ENCODE peak calls at places on chromosomes 6 and 20, in four cellular contexts. I is pancreas, D is neuronal stem cell, M is tibial nerve. B is an unnamed sample.

GRCh38 chr20:14568701-14569100 is 231.3 kb upstream of the FLRT3 start:
- DNase-seq in I (no peak), D (no peak), M (no peak), B (no peak)

GRCh38 chr6:125857846-125858245 is 67.1 kb downstream of the NCOA7 start:
- DNase-seq in I (no peak), D (no peak), M (no peak), B (no peak)

GRCh38 chr20:53360815-53361214 is 232.8 kb downstream of the ZNF217 start:
- DNase-seq in I (no peak), D (peak; percentile 40), M (no peak), B (no peak)

GRCh38 chr20:58349586-58349985 is 39.4 kb upstream of the VAPB start:
- DNase-seq in I (no peak), D (no peak), M (no peak), B (no peak)

GRCh38 chr6:89139509-89140346 is 6.1 kb upstream of the PM20D2 start:
- DNase-seq in I (no peak), D (no peak), M (no peak), B (no peak)

GRCh38 chr6:116633685-116634084 is 17.4 kb downstream of the RSPH4A start:
- DNase-seq in I (peak; percentile 32), D (no peak), M (no peak), B (no peak)

GRCh38 chr20:25274891-25275812 is 27.3 kb downstream of the PYGB start:
- DNase-seq in I (peak; percentile 7), D (no peak), M (peak; percentile 6), B (peak; percentile 20)

GRCh38 chr20:62296724-62297448 is 5.9 kb upstream of the ADRM1 start:
- DNase-seq in I (peak; percentile 97), D (no peak), M (no peak), B (peak; percentile 68)

GRCh38 chr6:56663344-56663743 is 20.7 kb upstream of the DST start:
- DNase-seq in I (no peak), D (no peak), M (no peak), B (no peak)

GRCh38 chr20:9215539-9215938 is 146.7 kb downstream of the PLCB4 start:
- DNase-seq in I (no peak), D (no peak), M (no peak), B (no peak)

GRCh38 chr6:163329991-163330390 is 84.5 kb upstream of the QKI start:
- DNase-seq in I (no peak), D (no peak), M (no peak), B (no peak)

GRCh38 chr6:165487950-165488349 is 175.1 kb downstream of the PDE10A start:
- DNase-seq in I (no peak), D (no peak), M (no peak), B (no peak)

GRCh38 chr6:165487347-165487746 is 175.7 kb downstream of the PDE10A start:
- DNase-seq in I (no peak), D (no peak), M (no peak), B (no peak)

GRCh38 chr6:165488624-165489295 is 174.3 kb downstream of the PDE10A start:
- DNase-seq in I (no peak), D (no peak), M (no peak), B (peak; percentile 23)

GRCh38 chr6:165484178-165484889 is 174.9 kb upstream of the C6orf118 start:
- DNase-seq in I (no peak), D (peak; percentile 5), M (no peak), B (no peak)

GRCh38 chr6:165486183-165487137 is 176.6 kb downstream of the PDE10A start:
- DNase-seq in I (peak; percentile 14), D (no peak), M (no peak), B (no peak)
- H3K4me1 ChIP-seq in I (peaks cover 3% of the 10 kb centered on the region), D (peaks cover 12% of the 10 kb centered on the region), M (no peaks in the 10 kb centered on the region), B (no peaks in the 10 kb centered on the region)

GRCh38 chr6:169942173-169942572 is 190.8 kb downstream of the ERMARD start:
- DNase-seq in I (no peak), D (no peak), M (no peak), B (no peak)
- H3K9me3 ChIP-seq in I (no peaks in the 10 kb centered on the region), D (peaks cover 3% of the 10 kb centered on the region), M (no peaks in the 10 kb centered on the region), B (no peaks in the 10 kb centered on the region)

DNA sequence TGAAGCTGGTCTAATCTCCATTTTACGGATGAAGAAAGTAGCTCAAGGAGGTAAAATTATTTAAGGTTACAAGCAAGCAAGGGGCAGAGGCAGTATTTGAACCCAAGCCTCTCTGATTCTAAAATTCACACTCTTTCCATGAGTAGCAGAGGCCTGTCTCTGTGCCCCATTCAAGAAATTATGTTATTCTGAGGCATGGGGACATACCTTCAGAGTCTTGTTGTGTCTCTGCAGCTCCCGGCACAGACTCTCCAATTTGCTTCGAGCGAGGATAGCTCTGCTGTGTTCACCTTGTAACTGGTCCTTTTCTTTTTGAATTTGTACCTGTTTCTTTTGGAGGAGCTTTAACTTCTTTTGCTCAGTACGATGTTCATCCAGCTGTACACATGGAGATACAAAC is 21.5 kb downstream of the TXLNB start:
- DNase-seq in I (no peak), D (no peak), M (no peak), B (no peak)
- H3K4me1 ChIP-seq in I (no peaks in the 10 kb centered on the region), D (no peaks in the 10 kb centered on the region), M (peaks cover 6% of the 10 kb centered on the region), B (no peaks in the 10 kb centered on the region)

DNA sequence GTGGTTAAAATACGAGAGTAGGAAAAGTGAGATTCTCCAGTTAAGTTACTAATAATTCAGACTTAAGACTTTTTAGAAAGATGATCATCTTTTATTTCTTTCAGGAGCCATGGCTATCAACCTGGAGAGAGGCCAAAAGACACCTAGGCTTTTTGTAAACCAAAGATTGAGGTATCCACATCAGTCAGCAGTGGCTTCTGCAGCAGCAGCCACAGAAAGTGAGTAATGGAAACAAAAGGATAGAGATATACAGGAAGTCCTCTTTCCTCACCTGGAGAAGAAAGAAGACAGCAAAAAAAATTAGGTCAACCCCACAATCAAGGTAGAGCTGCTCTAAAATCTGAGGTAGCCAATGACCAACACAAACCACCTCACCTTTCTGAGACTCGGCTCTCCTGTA is 22.7 kb upstream of the TRIM39 start:
- DNase-seq in I (no peak), D (no peak), M (no peak), B (no peak)
- H3K9me3 ChIP-seq in I (no peaks in the 10 kb centered on the region), D (peaks cover 30% of the 10 kb centered on the region), M (no peaks in the 10 kb centered on the region), B (no peaks in the 10 kb centered on the region)

GRCh38 chr6:136424450-136424849 is 125.8 kb downstream of the MAP7 start:
- DNase-seq in I (no peak), D (no peak), M (no peak), B (no peak)
- H3K4me1 ChIP-seq in I (peaks cover 21% of the 10 kb centered on the region), D (no peaks in the 10 kb centered on the region), M (no peaks in the 10 kb centered on the region), B (no peaks in the 10 kb centered on the region)

GRCh38 chr6:298233-299049 is 6.2 kb downstream of the DUSP22 start:
- DNase-seq in I (no peak), D (no peak), M (no peak), B (no peak)

GRCh38 chr6:301526-301925 is 9.2 kb downstream of the DUSP22 start:
- DNase-seq in I (no peak), D (no peak), M (no peak), B (no peak)

GRCh38 chr6:299050-299980 is 7.0 kb downstream of the DUSP22 start:
- DNase-seq in I (no peak), D (no peak), M (no peak), B (no peak)

GRCh38 chr6:300494-301198 is 8.4 kb downstream of the DUSP22 start:
- DNase-seq in I (no peak), D (no peak), M (no peak), B (no peak)

GRCh38 chr6:300026-300425 is 7.7 kb downstream of the DUSP22 start:
- DNase-seq in I (no peak), D (no peak), M (no peak), B (no peak)
- H3K9me3 ChIP-seq in I (no peaks in the 10 kb centered on the region), D (peaks cover 48% of the 10 kb centered on the region), M (no peaks in the 10 kb centered on the region), B (no peaks in the 10 kb centered on the region)

DNA sequence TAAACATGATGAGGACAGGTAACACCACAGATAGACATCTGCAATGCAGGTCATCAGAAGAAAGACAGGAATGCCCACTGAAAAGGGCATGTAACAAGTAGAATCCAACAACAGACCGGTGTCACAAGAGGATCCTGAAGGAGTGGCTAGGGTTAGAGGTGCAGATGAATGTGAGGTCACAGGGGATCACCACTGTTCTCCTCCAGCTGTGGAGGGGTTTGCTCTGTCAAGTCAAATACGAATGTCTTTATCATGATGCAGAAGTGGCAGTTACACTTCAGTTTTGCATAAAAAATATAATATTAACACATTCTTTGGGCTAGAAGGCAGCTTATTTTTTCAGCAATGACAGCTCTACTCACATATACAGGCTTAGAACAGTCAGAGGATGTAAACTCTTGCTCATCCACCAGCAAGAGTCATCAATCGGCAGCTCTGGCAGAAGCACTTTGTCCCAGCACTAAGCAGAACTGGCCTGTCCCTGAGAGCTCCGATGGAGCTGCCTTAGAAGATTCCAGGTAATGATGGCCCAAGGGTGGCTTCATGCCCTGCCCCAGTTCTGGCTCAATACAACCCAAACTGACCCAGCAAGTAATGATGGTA is 130.4 kb upstream of the TRAF3IP2 start:
- DNase-seq in I (no peak), D (no peak), M (no peak), B (no peak)
- H3K4me1 ChIP-seq in I (no peaks in the 10 kb centered on the region), D (peaks cover 10% of the 10 kb centered on the region), M (peaks cover 64% of the 10 kb centered on the region), B (no peaks in the 10 kb centered on the region)

GRCh38 chr6:107847844-107848802 is 24.0 kb upstream of the SCML4 start:
- DNase-seq in I (peak; percentile 93), D (peak; percentile 83), M (peak; percentile 61), B (peak; percentile 98)

GRCh38 chr6:107849325-107849724 is 25.2 kb upstream of the SCML4 start:
- DNase-seq in I (no peak), D (no peak), M (no peak), B (no peak)

DNA sequence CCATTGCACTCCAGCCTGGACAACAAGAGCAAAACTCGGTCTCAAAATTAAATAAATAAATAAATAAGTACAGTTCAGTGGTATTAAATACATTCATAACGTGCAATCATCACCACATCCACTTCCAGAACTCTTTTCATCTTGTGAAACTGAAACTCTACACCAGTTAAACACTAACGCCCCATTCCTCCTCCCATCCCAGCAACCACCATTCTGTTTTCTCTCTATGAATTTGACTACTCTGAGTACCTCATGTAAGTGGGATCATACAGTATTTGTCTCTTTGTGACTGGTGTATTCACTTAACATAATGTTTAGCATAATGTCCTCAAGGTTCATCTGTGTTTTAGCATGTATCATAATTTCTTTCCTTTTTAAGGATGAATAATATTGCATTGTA is 29.1 kb upstream of the SCML4 start:
- DNase-seq in I (no peak), D (no peak), M (no peak), B (no peak)
- H3K9me3 ChIP-seq in I (no peaks in the 10 kb centered on the region), D (no peaks in the 10 kb centered on the region), M (no peaks in the 10 kb centered on the region), B (no peaks in the 10 kb centered on the region)